ENCODE peak calls at places on chromosomes 13 and 19, in four cellular contexts. P is K562, T is IMR-90, I is A549. M is an unnamed sample.

GRCh38 chr13:103403148-103403740 is 337.0 kb upstream of the SLC10A2 start:
- DNase-seq in P (no peak), I (no peak), T (no peak), M (no peak)

GRCh38 chr13:52651880-52652169 is 811 bp upstream of the SUGT1 start:
- DNase-seq in T (no peak), P (peak; percentile 31), I (peak; percentile 11), M (no peak)

GRCh38 chr13:62387642-62388041 is 972.0 kb upstream of the PCDH20 start:
- DNase-seq in I (no peak), P (no peak), T (peak; percentile 36), M (no peak)

GRCh38 chr13:74129500-74130144 is 4.6 kb downstream of the KLF12 start:
- DNase-seq in I (no peak), P (no peak), T (no peak), M (no peak)

GRCh38 chr19:21568816-21569496 is 63.6 kb downstream of the ZNF429 start:
- DNase-seq in T (peak; percentile 94), P (no peak), I (no peak), M (no peak)

GRCh38 chr13:51729853-51730553 is 74.0 kb downstream of the DHRS12 start:
- DNase-seq in P (no peak), T (peak; percentile 90), I (no peak), M (no peak)

GRCh38 chr13:57825066-57825465 is 193.5 kb downstream of the PCDH17 start:
- DNase-seq in I (no peak), P (no peak), T (no peak), M (no peak)

GRCh38 chr19:17339088-17339741 is 1.9 kb downstream of the GTPBP3 start:
- DNase-seq in P (peak; percentile 64), T (no peak), I (no peak), M (peak; percentile 84)

GRCh38 chr13:110610955-110611595 is 4.3 kb upstream of the NAXD start:
- DNase-seq in I (no peak), T (peak; percentile 21), P (no peak), M (no peak)

GRCh38 chr13:76516013-76516412 is 370.2 kb downstream of the KCTD12 start:
- DNase-seq in T (peak; percentile 92), P (no peak), I (no peak), M (no peak)

GRCh38 chr13:106464076-106464475 is 71.4 kb downstream of the EFNB2 start:
- DNase-seq in T (no peak), I (no peak), P (no peak), M (no peak)
- TF ChIP-seq USF2 in T (no peak), I (no peak), P (no peak), M (no peak)

DNA sequence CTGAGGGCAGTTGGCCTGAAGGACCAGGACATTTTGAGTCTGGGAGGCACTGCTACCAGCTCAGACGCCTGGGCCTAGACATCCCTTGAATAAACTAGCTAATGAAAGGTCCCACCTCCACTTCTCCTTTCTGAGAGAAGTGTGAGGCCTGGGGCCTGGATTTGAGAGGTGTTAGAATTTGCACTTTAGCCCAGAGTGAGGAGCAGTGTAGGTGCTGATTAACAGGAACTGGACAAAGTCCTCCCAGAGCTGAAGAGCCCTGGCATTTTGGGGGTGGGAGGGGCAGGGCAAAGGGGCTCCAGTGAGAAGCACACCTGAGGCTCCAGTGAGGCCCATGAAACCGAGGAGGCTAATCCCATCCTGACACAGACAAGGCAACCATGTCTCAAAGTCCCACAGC is 15.2 kb upstream of the SLC1A5 start:
- DNase-seq in P (no peak), I (no peak), T (no peak), M (no peak)
- TF ChIP-seq USF2 in P (no peak), I (no peak), T (no peak), M (no peak)

DNA sequence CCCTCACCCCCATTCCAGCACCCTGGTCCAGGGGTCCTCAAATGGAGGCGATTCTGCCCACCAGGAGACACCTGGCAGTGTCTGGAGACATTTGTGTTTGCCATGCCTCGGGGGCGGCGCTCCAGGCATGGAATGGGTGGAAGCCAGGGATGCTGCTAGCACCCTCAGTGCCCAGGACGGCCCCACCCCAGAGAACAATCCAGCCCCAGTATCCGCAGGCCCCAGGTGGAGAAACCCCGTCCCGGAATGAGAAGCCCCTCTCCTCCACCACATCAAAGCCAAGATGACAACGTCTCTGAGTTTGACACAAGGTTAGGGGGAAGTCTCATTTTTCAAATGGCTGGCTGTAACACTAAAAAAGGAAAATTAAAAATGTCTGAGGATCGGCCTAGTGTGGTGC is 68.5 kb downstream of the INSR start:
- DNase-seq in I (no peak), T (no peak), P (no peak), M (no peak)
- TF ChIP-seq USF2 in I (no peak), T (no peak), P (no peak), M (no peak)

GRCh38 chr13:106118050-106118449 is 417.4 kb downstream of the EFNB2 start:
- DNase-seq in I (no peak), T (peak; percentile 32), P (no peak), M (no peak)

GRCh38 chr13:106117640-106118039 is 417.8 kb downstream of the EFNB2 start:
- DNase-seq in I (no peak), T (no peak), P (no peak), M (no peak)

GRCh38 chr13:106114981-106115554 is 420.4 kb downstream of the EFNB2 start:
- DNase-seq in T (peak; percentile 78), I (no peak), P (no peak), M (no peak)

GRCh38 chr13:106118996-106119395 is 416.5 kb downstream of the EFNB2 start:
- DNase-seq in T (no peak), P (no peak), I (no peak), M (no peak)

GRCh38 chr13:106117035-106117434 is 418.4 kb downstream of the EFNB2 start:
- DNase-seq in P (no peak), I (no peak), T (peak; percentile 77), M (no peak)
- TF ChIP-seq USF2 in P (no peak), I (no peak), T (no peak), M (no peak)

GRCh38 chr19:966481-967088 is 17.6 kb upstream of the WDR18 start:
- DNase-seq in T (no peak), I (no peak), P (no peak), M (no peak)
- TF ChIP-seq USF2 in T (no peak), I (no peak), P (no peak), M (no peak)

GRCh38 chr19:57103573-57104277 is 16.1 kb upstream of the USP29 start:
- DNase-seq in P (peak; percentile 57), I (peak; percentile 28), T (peak; percentile 47), M (peak; percentile 63)

GRCh38 chr19:57096640-57097361 is 23.0 kb upstream of the USP29 start:
- DNase-seq in I (no peak), P (no peak), T (no peak), M (no peak)

DNA sequence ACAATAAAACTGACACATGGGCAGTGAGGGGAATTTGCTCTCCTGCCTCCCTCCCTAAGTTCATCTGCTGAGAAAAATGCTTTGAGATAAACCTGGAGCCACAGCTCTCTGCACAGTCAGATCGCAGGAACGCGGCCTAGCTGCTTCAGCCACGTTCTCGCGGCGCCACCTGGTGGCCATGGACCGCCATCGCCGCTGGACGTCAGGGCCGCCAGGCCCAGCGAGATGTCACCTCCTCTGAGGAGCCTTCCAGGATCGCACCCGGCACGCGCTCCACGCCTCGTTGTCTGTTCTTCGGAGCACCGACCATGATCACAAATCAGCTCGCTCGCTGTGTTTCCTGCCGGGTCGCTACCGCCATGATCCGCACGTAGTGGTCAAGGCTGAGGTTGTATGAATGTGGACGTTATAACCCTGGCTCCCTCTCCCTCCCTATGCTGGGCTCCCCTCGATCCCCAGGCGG is 20.6 kb upstream of the USP29 start:
- DNase-seq in T (peak; percentile 35), I (peak; percentile 33), P (peak; percentile 69), M (peak; percentile 84)
- TF ChIP-seq USF2 in T (no peak), I (no peak), P (no peak), M (no peak)